ENCODE peak calls at places on chromosome 16, in six cellular contexts. One of them, this sample, is unnamed.

GRCh38 chr16:47049901-47050583 is 76.6 kb upstream of the DNAJA2 start:
- DNase-seq in EH: no peak
- DNase-seq in stimulated activated CD8-positive, alpha-beta memory T cell treated with anti-CD3 and anti-CD28 coated beads, Interleukin-4, amount 100 ng/mL, for 24 hours: no peak
- DNase-seq in HuH-7.5: no peak
- DNase-seq in HFFc6: no peak
- DNase-seq in activated naive CD4-positive, alpha-beta T cell: no peak
- DNase-seq in this sample: no peak

GRCh38 chr16:66342294-66342900 is 24.1 kb upstream of the CDH5 start:
- DNase-seq in EH: peak
- DNase-seq in stimulated activated CD8-positive, alpha-beta memory T cell treated with anti-CD3 and anti-CD28 coated beads, Interleukin-4, amount 100 ng/mL, for 24 hours: no peak
- DNase-seq in HuH-7.5: no peak
- DNase-seq in HFFc6: no peak
- DNase-seq in activated naive CD4-positive, alpha-beta T cell: no peak
- DNase-seq in this sample: no peak

GRCh38 chr16:84499638-84500037 is 4.8 kb downstream of the MEAK7 start:
- DNase-seq in EH: no peak
- DNase-seq in stimulated activated CD8-positive, alpha-beta memory T cell treated with anti-CD3 and anti-CD28 coated beads, Interleukin-4, amount 100 ng/mL, for 24 hours: no peak
- DNase-seq in HuH-7.5: no peak
- DNase-seq in HFFc6: no peak
- DNase-seq in activated naive CD4-positive, alpha-beta T cell: no peak
- DNase-seq in this sample: no peak

GRCh38 chr16:11563493-11564040 is 23.2 kb downstream of the LITAF start:
- DNase-seq in EH: no peak
- DNase-seq in stimulated activated CD8-positive, alpha-beta memory T cell treated with anti-CD3 and anti-CD28 coated beads, Interleukin-4, amount 100 ng/mL, for 24 hours: no peak
- DNase-seq in HuH-7.5: no peak
- DNase-seq in HFFc6: no peak
- DNase-seq in activated naive CD4-positive, alpha-beta T cell: no peak
- DNase-seq in this sample: no peak

GRCh38 chr16:9787717-9788116 is 394.5 kb downstream of the GRIN2A start:
- DNase-seq in EH: peak
- DNase-seq in stimulated activated CD8-positive, alpha-beta memory T cell treated with anti-CD3 and anti-CD28 coated beads, Interleukin-4, amount 100 ng/mL, for 24 hours: no peak
- DNase-seq in HuH-7.5: no peak
- DNase-seq in HFFc6: no peak
- DNase-seq in activated naive CD4-positive, alpha-beta T cell: no peak
- DNase-seq in this sample: no peak

GRCh38 chr16:71625113-71625850 is 702 bp upstream of the MARVELD3 start:
- DNase-seq in EH: no peak
- DNase-seq in stimulated activated CD8-positive, alpha-beta memory T cell treated with anti-CD3 and anti-CD28 coated beads, Interleukin-4, amount 100 ng/mL, for 24 hours: no peak
- DNase-seq in HuH-7.5: no peak
- DNase-seq in HFFc6: no peak
- DNase-seq in activated naive CD4-positive, alpha-beta T cell: no peak
- DNase-seq in this sample: no peak

GRCh38 chr16:54136276-54136625 is 150.3 kb downstream of the IRX3 start:
- DNase-seq in EH: no peak
- DNase-seq in stimulated activated CD8-positive, alpha-beta memory T cell treated with anti-CD3 and anti-CD28 coated beads, Interleukin-4, amount 100 ng/mL, for 24 hours: no peak
- DNase-seq in HuH-7.5: no peak
- DNase-seq in HFFc6: no peak
- DNase-seq in activated naive CD4-positive, alpha-beta T cell: no peak
- DNase-seq in this sample: no peak

GRCh38 chr16:68508641-68509240 is 30.4 kb upstream of the ZFP90 start:
- DNase-seq in EH: no peak
- DNase-seq in stimulated activated CD8-positive, alpha-beta memory T cell treated with anti-CD3 and anti-CD28 coated beads, Interleukin-4, amount 100 ng/mL, for 24 hours: no peak
- DNase-seq in HuH-7.5: no peak
- DNase-seq in HFFc6: no peak
- DNase-seq in activated naive CD4-positive, alpha-beta T cell: no peak
- DNase-seq in this sample: no peak

GRCh38 chr16:89268987-89269735 is 51.7 kb downstream of the ZNF778 start:
- DNase-seq in EH: peak
- DNase-seq in stimulated activated CD8-positive, alpha-beta memory T cell treated with anti-CD3 and anti-CD28 coated beads, Interleukin-4, amount 100 ng/mL, for 24 hours: no peak
- DNase-seq in HuH-7.5: no peak
- DNase-seq in HFFc6: peak
- DNase-seq in activated naive CD4-positive, alpha-beta T cell: no peak
- DNase-seq in this sample: peak

GRCh38 chr16:80691111-80691761 is 113.2 kb downstream of the CDYL2 start:
- DNase-seq in EH: peak
- DNase-seq in stimulated activated CD8-positive, alpha-beta memory T cell treated with anti-CD3 and anti-CD28 coated beads, Interleukin-4, amount 100 ng/mL, for 24 hours: no peak
- DNase-seq in HuH-7.5: no peak
- DNase-seq in HFFc6: no peak
- DNase-seq in activated naive CD4-positive, alpha-beta T cell: no peak
- DNase-seq in this sample: no peak

GRCh38 chr16:67393111-67393789 is at the start of gene TPPP3:
- DNase-seq in EH: peak
- DNase-seq in stimulated activated CD8-positive, alpha-beta memory T cell treated with anti-CD3 and anti-CD28 coated beads, Interleukin-4, amount 100 ng/mL, for 24 hours: peak
- DNase-seq in HuH-7.5: peak
- DNase-seq in HFFc6: peak
- DNase-seq in activated naive CD4-positive, alpha-beta T cell: no peak
- DNase-seq in this sample: peak

GRCh38 chr16:67386861-67387455 is 6.3 kb downstream of the TPPP3 start:
- DNase-seq in EH: no peak
- DNase-seq in stimulated activated CD8-positive, alpha-beta memory T cell treated with anti-CD3 and anti-CD28 coated beads, Interleukin-4, amount 100 ng/mL, for 24 hours: no peak
- DNase-seq in HuH-7.5: no peak
- DNase-seq in HFFc6: no peak
- DNase-seq in activated naive CD4-positive, alpha-beta T cell: no peak
- DNase-seq in this sample: no peak

GRCh38 chr16:51149251-51149661 is 1.8 kb downstream of the SALL1 start:
- DNase-seq in EH: peak
- DNase-seq in stimulated activated CD8-positive, alpha-beta memory T cell treated with anti-CD3 and anti-CD28 coated beads, Interleukin-4, amount 100 ng/mL, for 24 hours: no peak
- DNase-seq in HuH-7.5: no peak
- DNase-seq in HFFc6: no peak
- DNase-seq in activated naive CD4-positive, alpha-beta T cell: no peak
- DNase-seq in this sample: no peak

GRCh38 chr16:27486344-27486743 is 63.4 kb downstream of the GTF3C1 start:
- DNase-seq in EH: no peak
- DNase-seq in stimulated activated CD8-positive, alpha-beta memory T cell treated with anti-CD3 and anti-CD28 coated beads, Interleukin-4, amount 100 ng/mL, for 24 hours: no peak
- DNase-seq in HuH-7.5: no peak
- DNase-seq in HFFc6: no peak
- DNase-seq in activated naive CD4-positive, alpha-beta T cell: no peak
- DNase-seq in this sample: no peak

GRCh38 chr16:11780988-11781680 is 15.9 kb downstream of the ZC3H7A start:
- DNase-seq in EH: no peak
- DNase-seq in stimulated activated CD8-positive, alpha-beta memory T cell treated with anti-CD3 and anti-CD28 coated beads, Interleukin-4, amount 100 ng/mL, for 24 hours: no peak
- DNase-seq in HuH-7.5: no peak
- DNase-seq in HFFc6: no peak
- DNase-seq in activated naive CD4-positive, alpha-beta T cell: no peak
- DNase-seq in this sample: no peak

GRCh38 chr16:2774161-2774891 is 2.8 kb downstream of the ELOB start:
- DNase-seq in EH: no peak
- DNase-seq in stimulated activated CD8-positive, alpha-beta memory T cell treated with anti-CD3 and anti-CD28 coated beads, Interleukin-4, amount 100 ng/mL, for 24 hours: no peak
- DNase-seq in HuH-7.5: no peak
- DNase-seq in HFFc6: no peak
- DNase-seq in activated naive CD4-positive, alpha-beta T cell: no peak
- DNase-seq in this sample: no peak